ENCODE peak calls at places on chromosomes 4 and X, in nine cellular contexts. O, S, L, R, E, T, A, D and X are unnamed samples.

GRCh38 chr4:23921447-23921845 is 31.6 kb upstream of the PPARGC1A start:
- DNase-seq in A (no peak), E (no peak), O (no peak), R (no peak), T (no peak), D (no peak), S (no peak), L (no peak), X (no peak)

GRCh38 chr4:128286474-128287158 is 997 bp downstream of the PGRMC2 start:
- DNase-seq in D (no peak), R (no peak), L (peak), S (peak), T (peak), A (peak), E (no peak), O (peak), X (no peak)

GRCh38 chr4:159006202-159006601 is 96.7 kb upstream of the RAPGEF2 start:
- DNase-seq in L (no peak), E (no peak), A (no peak), D (no peak), T (no peak), O (peak), R (no peak), S (no peak), X (no peak)

GRCh38 chr4:85993641-85994040 is 366.2 kb downstream of the MAPK10 start:
- DNase-seq in R (no peak), T (no peak), O (no peak), S (no peak), E (no peak), A (no peak), D (no peak), L (no peak), X (no peak)

GRCh38 chr4:170138580-170139194 is 48.9 kb upstream of the AADAT start:
- DNase-seq in L (peak), T (peak), R (peak), S (peak), D (peak), A (peak), E (no peak), O (peak), X (no peak)

GRCh38 chrX:30870572-30870971 is 18.5 kb downstream of the TAB3 start:
- DNase-seq in D (no peak), E (no peak), S (no peak), T (no peak), A (no peak), O (no peak), L (no peak), R (no peak), X (no peak)

GRCh38 chrX:131675596-131676194 is 131.8 kb downstream of the OR13H1 start:
- DNase-seq in O (peak), R (no peak), A (no peak), D (no peak), S (no peak), T (peak), E (no peak), L (no peak), X (no peak)

GRCh38 chrX:32045149-32045548 is 973.3 kb upstream of the FTHL17 start:
- DNase-seq in L (no peak), E (no peak), S (no peak), T (no peak), R (no peak), O (no peak), D (no peak), A (peak), X (no peak)

GRCh38 chr4:183987529-183987946 is 82.4 kb downstream of the STOX2 start:
- DNase-seq in S (peak), R (no peak), D (peak), L (no peak), O (peak), A (peak), E (peak), T (no peak), X (no peak)